ENCODE peak calls at places on chromosomes 5 and 9, in nine cellular contexts. G is suprapubic skin, V is endothelial cell of umbilical vein, J is uterus, W is Peyer's patch, S is A549, U is sigmoid colon, F is transverse colon, L is adrenal gland. K is an unnamed sample. For H3K4me1, the result is how much of the 10 kb centered on the place peaks cover.

GRCh38 chr5:1655496-1656270 is 131.9 kb upstream of the LPCAT1 start:
- DNase-seq in G (no peak), V (no peak), J (no peak), W (no peak), S (no peak), U (no peak), F (no peak), L (no peak), K (no peak)

GRCh38 chr9:115213777-115214428 is 95.9 kb upstream of the TNC start:
- DNase-seq in G (no peak), V (no peak), J (peak), W (no peak), S (peak), U (peak), F (no peak), L (no peak), K (no peak)

GRCh38 chr5:1152156-1152555 is 40.3 kb upstream of the SLC12A7 start:
- DNase-seq in G (no peak), V (no peak), J (no peak), W (no peak), S (no peak), U (no peak), F (no peak), L (no peak), K (no peak)

GRCh38 chr5:5335708-5336211 is 86.7 kb upstream of the ICE1 start:
- DNase-seq in G (no peak), V (peak), J (no peak), W (no peak), S (peak), U (no peak), F (no peak), L (peak), K (no peak)

GRCh38 chr5:169162407-169162806 is 138.5 kb downstream of the SLIT3 start:
- DNase-seq in G (no peak), V (peak), J (no peak), W (no peak), S (no peak), U (no peak), F (no peak), L (no peak), K (no peak)

GRCh38 chr5:40441733-40442132 is 238.0 kb upstream of the PTGER4 start:
- DNase-seq in G (no peak), V (no peak), J (no peak), W (peak), S (no peak), U (no peak), F (peak), L (no peak), K (no peak)

GRCh38 chr5:132253452-132254320 is 3.8 kb upstream of the PDLIM4 start:
- DNase-seq in G (peak), V (no peak), J (no peak), W (no peak), S (no peak), U (peak), F (peak), L (peak), K (no peak)

GRCh38 chr9:97572892-97573365 is 60.2 kb downstream of the TSTD2 start:
- DNase-seq in G (peak), V (no peak), J (peak), W (no peak), S (no peak), U (no peak), F (no peak), L (no peak), K (no peak)

GRCh38 chr5:3740546-3741371 is 145.1 kb downstream of the IRX1 start:
- DNase-seq in G (no peak), V (no peak), J (no peak), W (no peak), S (peak), U (no peak), F (no peak), L (no peak), K (no peak)

GRCh38 chr9:9004844-9005243 is 1205.3 kb upstream of the DMAC1 start:
- DNase-seq in G (no peak), V (no peak), J (no peak), W (no peak), S (no peak), U (no peak), F (no peak), L (no peak), K (no peak)

GRCh38 chr9:129351058-129351641 is 173.1 kb upstream of the IER5L start:
- DNase-seq in G (no peak), V (no peak), J (peak), W (no peak), S (no peak), U (no peak), F (no peak), L (no peak), K (no peak)

GRCh38 chr9:136011703-136012496 is 50.7 kb upstream of the UBAC1 start:
- DNase-seq in G (no peak), V (peak), J (peak), W (no peak), S (no peak), U (peak), F (peak), L (peak), K (peak)

GRCh38 chr5:144697847-144698262 is 527.2 kb downstream of the KCTD16 start:
- DNase-seq in G (no peak), V (peak), J (no peak), W (no peak), S (peak), U (no peak), F (no peak), L (no peak), K (no peak)

GRCh38 chr5:142972064-142972463 is 201.9 kb downstream of the ARHGAP26 start:
- DNase-seq in G (no peak), V (no peak), J (no peak), W (no peak), S (no peak), U (no peak), F (no peak), L (no peak), K (no peak)

GRCh38 chr5:31886206-31886605 is 247.3 kb downstream of the PDZD2 start:
- DNase-seq in G (no peak), V (no peak), J (no peak), W (no peak), S (no peak), U (no peak), F (no peak), L (no peak), K (no peak)

GRCh38 chr5:11509793-11510192 is 394.5 kb downstream of the CTNND2 start:
- DNase-seq in G (no peak), V (no peak), J (no peak), W (no peak), S (no peak), U (no peak), F (no peak), L (no peak), K (no peak)

GRCh38 chr9:86353591-86354047 is 591 bp downstream of the TUT7 start:
- DNase-seq in G (no peak), V (peak), J (no peak), W (no peak), S (no peak), U (no peak), F (peak), L (no peak), K (no peak)

GRCh38 chr5:163571755-163572154 is 66.3 kb downstream of the MAT2B start:
- DNase-seq in G (no peak), V (no peak), J (no peak), W (no peak), S (no peak), U (no peak), F (no peak), L (no peak), K (peak)

GRCh38 chr5:138370537-138370936 is 18.1 kb downstream of the KDM3B start:
- DNase-seq in G (no peak), V (peak), J (no peak), W (no peak), S (no peak), U (no peak), F (no peak), L (no peak), K (no peak)

GRCh38 chr5:3449481-3449880 is 146.2 kb upstream of the IRX1 start:
- DNase-seq in G (no peak), V (no peak), J (no peak), W (no peak), S (no peak), U (no peak), F (no peak), L (no peak), K (peak)

GRCh38 chr5:73591102-73591695 is 25.7 kb downstream of the UTP15 start:
- DNase-seq in G (no peak), V (peak), J (peak), W (no peak), S (peak), U (no peak), F (peak), L (peak), K (no peak)

GRCh38 chr5:125408582-125409069 is 662.2 kb upstream of the ZNF608 start:
- DNase-seq in G (no peak), V (peak), J (peak), W (no peak), S (peak), U (no peak), F (peak), L (peak), K (no peak)

GRCh38 chr5:35198681-35199080 is 31.6 kb downstream of the PRLR start:
- DNase-seq in G (no peak), V (no peak), J (no peak), W (no peak), S (no peak), U (no peak), F (no peak), L (no peak), K (no peak)

GRCh38 chr9:134366223-134367031 is 40.2 kb downstream of the RXRA start:
- DNase-seq in G (peak), V (peak), J (peak), W (peak), S (peak), U (peak), F (peak), L (peak), K (peak)
- TF ChIP-seq POLR2A in G (no peak), V (no peak), J (peak), W (peak), S (peak), U (peak), F (no peak), L (peak), K (peak)

GRCh38 chr5:174721522-174722432 is 2.6 kb upstream of the MSX2 start:
- DNase-seq in G (no peak), V (no peak), J (no peak), W (no peak), S (no peak), U (peak), F (no peak), L (no peak), K (no peak)
- H3K4me1 ChIP-seq in G (under half), V (under half), J (under half), W (under half), S (under half), U (under half), F (under half), L (under half), K (under half)

DNA sequence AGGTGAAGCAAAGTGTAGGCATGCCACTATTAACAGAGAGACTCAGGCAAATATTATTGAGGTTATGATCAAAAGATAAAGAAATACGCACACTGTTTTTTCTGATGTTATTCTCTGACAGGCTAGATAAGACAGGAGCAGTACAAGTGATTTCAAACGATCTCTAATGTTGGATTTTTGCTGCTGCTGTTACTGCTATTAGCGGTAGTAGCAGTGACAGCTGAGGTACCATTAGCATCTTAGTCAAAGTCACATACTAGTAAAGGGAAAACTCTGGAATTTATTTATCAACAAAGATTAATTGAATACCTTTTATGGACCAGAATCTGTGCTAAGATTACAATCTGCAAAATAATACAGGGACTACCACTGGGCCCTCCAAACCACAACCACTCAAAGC is 362.4 kb upstream of the CDH6 start:
- DNase-seq in G (no peak), V (no peak), J (no peak), W (no peak), S (no peak), U (no peak), F (no peak), L (no peak), K (no peak)
- TF ChIP-seq POLR2A in G (no peak), V (no peak), J (no peak), W (no peak), S (no peak), U (no peak), F (no peak), L (no peak), K (no peak)

GRCh38 chr9:35490155-35490909 is 421 bp downstream of the RUSC2 start:
- DNase-seq in G (no peak), V (no peak), J (peak), W (no peak), S (no peak), U (peak), F (peak), L (peak), K (peak)

GRCh38 chr9:35487066-35487465 is 2.8 kb upstream of the RUSC2 start:
- DNase-seq in G (no peak), V (no peak), J (no peak), W (no peak), S (no peak), U (no peak), F (no peak), L (no peak), K (no peak)

GRCh38 chr9:35488019-35488418 is 1.9 kb upstream of the RUSC2 start:
- DNase-seq in G (no peak), V (no peak), J (peak), W (no peak), S (no peak), U (no peak), F (no peak), L (no peak), K (peak)

GRCh38 chr9:35489313-35490154 is at the start of gene RUSC2:
- DNase-seq in G (peak), V (peak), J (peak), W (peak), S (peak), U (peak), F (peak), L (peak), K (peak)

DNA sequence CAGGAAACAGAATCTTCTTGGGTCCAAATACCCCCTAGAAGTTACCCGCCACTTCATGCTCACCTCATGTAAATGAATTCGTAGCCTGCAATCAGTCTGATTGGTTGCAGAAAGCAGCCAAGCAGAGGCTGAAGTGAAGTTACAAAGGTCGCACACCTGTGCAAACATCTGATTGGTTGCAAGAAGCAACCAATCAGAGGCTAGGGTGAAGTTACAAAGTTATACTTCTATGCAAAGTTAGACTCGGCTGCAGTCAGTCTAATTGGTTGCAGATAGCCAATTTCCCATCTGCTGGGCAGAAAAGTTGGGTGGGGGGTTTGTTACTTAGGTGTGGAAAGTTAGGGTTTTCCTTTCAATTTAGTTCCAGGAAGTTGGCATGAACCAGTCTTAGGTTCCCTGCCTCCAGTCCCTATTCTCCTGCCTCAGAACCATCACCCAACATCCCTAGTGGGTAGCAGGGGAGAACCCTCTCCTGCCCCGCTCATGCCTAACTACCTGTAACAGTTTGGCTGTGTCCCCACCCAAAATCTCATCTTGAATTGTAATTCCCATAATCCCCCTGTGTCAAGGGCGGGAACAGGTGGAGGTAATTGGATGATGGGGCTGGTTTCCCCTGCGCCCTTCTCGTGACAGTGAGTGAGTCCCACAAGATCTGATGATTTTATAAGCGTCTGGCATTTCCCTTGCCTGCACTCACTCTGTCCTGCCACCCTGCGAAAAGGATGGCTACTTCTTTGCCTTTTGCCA is 1.2 kb upstream of the RUSC2 start:
- DNase-seq in G (no peak), V (no peak), J (peak), W (no peak), S (no peak), U (no peak), F (no peak), L (no peak), K (peak)
- H3K4me1 ChIP-seq in G (under half), V (under half), J (under half), W (under half), S (under half), U (under half), F (under half), L (under half), K (under half)

GRCh38 chr5:181221792-181222629 is 1.1 kb upstream of the TRIM41 start:
- DNase-seq in G (peak), V (peak), J (peak), W (peak), S (peak), U (peak), F (peak), L (peak), K (peak)
- TF ChIP-seq POLR2A in G (no peak), V (no peak), J (peak), W (peak), S (peak), U (no peak), F (no peak), L (no peak), K (peak)

DNA sequence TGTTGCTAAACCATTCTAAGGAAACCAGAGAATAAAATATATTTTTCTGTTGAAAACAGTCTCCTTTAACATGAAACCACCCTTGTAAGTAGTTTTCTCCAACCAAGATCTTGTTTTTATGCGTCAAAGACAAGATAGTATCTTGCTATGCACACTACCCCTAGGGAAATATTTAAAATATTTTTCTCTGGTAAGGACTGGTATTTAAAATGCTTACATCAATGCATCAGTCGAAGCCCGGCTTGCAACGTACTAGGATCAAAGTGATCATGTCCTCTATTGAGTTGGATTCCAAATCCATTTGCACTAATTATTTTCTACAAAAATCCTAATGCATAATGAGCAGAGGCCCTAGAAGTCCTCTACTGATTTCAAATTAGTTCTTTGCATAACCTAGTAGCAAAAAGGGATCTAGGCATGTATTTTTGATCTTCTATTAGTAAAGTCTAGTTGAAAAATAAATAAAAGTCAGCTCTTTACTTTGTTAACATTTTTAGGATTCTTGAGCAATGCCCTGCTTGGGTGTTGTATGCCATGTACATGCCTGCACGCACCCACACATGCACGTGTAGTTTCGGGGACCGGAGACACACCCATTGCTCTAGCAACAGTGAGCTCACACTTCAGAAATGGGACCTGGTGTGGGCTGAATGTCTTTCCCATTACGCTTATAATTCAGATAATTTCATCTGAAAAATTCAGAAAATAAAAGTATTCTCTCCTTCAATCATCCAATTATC is 165.0 kb upstream of the GPR151 start:
- DNase-seq in G (no peak), V (no peak), J (no peak), W (no peak), S (no peak), U (no peak), F (no peak), L (no peak), K (no peak)
- H3K4me1 ChIP-seq in G (under half), V (under half), J (under half), W (under half), S (under half), U (under half), F (under half), L (under half), K (under half)

DNA sequence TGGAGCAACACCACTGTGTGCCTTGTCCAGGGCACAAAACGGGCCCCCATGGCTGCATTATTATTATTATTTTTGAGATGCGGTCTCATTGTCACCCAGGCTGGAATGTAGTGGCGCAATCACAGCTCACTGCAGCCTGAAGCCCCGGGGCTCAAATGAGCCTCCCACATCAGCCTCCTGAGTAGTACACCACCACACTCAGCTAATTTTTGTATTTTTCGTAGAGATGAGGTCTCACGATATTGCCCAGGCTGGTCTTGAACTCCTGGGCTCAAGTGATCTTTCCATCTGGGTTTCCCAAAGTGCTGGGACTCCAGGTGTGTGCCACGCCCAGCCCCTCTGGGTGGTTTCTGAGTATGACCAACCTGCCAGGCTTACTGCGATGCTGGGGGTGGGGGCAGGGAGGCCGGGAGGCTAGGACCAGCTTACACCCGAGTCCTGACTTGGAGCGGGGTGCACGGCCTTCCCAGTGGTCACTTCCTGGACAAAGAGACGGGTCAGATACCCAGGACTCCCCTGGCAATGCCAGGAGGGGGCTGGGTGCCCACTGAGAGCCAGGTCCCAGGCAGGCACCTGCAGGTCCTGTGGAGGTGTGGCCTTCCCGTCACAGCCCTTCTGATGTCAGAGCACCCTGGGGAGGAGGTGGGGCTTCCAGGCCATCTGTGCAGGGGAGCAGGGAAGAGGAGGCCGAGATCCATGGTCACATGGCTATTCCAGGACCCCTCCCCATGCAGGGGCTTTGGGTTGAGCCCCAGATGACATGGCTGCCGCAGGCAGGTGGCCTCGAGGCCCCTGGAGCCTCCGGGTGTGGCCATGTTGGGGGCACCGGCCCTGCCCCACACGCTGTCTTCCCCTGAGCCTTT is 8.3 kb upstream of the NRARP start:
- DNase-seq in G (peak), V (no peak), J (no peak), W (peak), S (peak), U (no peak), F (peak), L (no peak), K (no peak)
- TF ChIP-seq POLR2A in G (no peak), V (no peak), J (no peak), W (no peak), S (no peak), U (no peak), F (no peak), L (no peak), K (no peak)